ENCODE peak calls at places on chromosome 18, in five cellular contexts. One of them, this sample, is unnamed.

GRCh38 chr18:34640273-34640672 is 69.8 kb upstream of the DTNA start:
- DNase-seq in Peyer's patch: no peak
- DNase-seq in foreskin keratinocyte: no peak
- DNase-seq in CD4-positive, CD25-positive, alpha-beta regulatory T cell: no peak
- DNase-seq in breast epithelium: no peak
- DNase-seq in this sample: no peak

GRCh38 chr18:26442139-26442538 is 106.2 kb downstream of the KCTD1 start:
- DNase-seq in Peyer's patch: no peak
- DNase-seq in foreskin keratinocyte: no peak
- DNase-seq in CD4-positive, CD25-positive, alpha-beta regulatory T cell: no peak
- DNase-seq in breast epithelium: no peak
- DNase-seq in this sample: no peak

GRCh38 chr18:77138270-77138669 is 5.7 kb upstream of the MBP start:
- DNase-seq in Peyer's patch: no peak
- DNase-seq in foreskin keratinocyte: no peak
- DNase-seq in CD4-positive, CD25-positive, alpha-beta regulatory T cell: no peak
- DNase-seq in breast epithelium: no peak
- DNase-seq in this sample: no peak

GRCh38 chr18:50161806-50162205 is 33.1 kb downstream of the MYO5B start:
- DNase-seq in Peyer's patch: no peak
- DNase-seq in foreskin keratinocyte: peak
- DNase-seq in CD4-positive, CD25-positive, alpha-beta regulatory T cell: no peak
- DNase-seq in breast epithelium: no peak
- DNase-seq in this sample: no peak

GRCh38 chr18:79732721-79733025 is 53.1 kb downstream of the CTDP1 start:
- DNase-seq in Peyer's patch: no peak
- DNase-seq in foreskin keratinocyte: no peak
- DNase-seq in CD4-positive, CD25-positive, alpha-beta regulatory T cell: peak
- DNase-seq in breast epithelium: no peak
- DNase-seq in this sample: no peak

GRCh38 chr18:79598885-79599175 is 80.8 kb upstream of the CTDP1 start:
- DNase-seq in Peyer's patch: no peak
- DNase-seq in foreskin keratinocyte: no peak
- DNase-seq in CD4-positive, CD25-positive, alpha-beta regulatory T cell: no peak
- DNase-seq in breast epithelium: no peak
- DNase-seq in this sample: no peak

GRCh38 chr18:21484851-21485636 is 115.5 kb downstream of the ESCO1 start:
- DNase-seq in Peyer's patch: no peak
- DNase-seq in foreskin keratinocyte: peak
- DNase-seq in CD4-positive, CD25-positive, alpha-beta regulatory T cell: no peak
- DNase-seq in breast epithelium: no peak
- DNase-seq in this sample: no peak

GRCh38 chr18:9831046-9831722 is 54.6 kb upstream of the TXNDC2 start:
- DNase-seq in Peyer's patch: no peak
- DNase-seq in foreskin keratinocyte: no peak
- DNase-seq in CD4-positive, CD25-positive, alpha-beta regulatory T cell: no peak
- DNase-seq in breast epithelium: no peak
- DNase-seq in this sample: no peak

GRCh38 chr18:58863539-58864145 is 1.0 kb upstream of the ZNF532 start:
- DNase-seq in Peyer's patch: peak
- DNase-seq in foreskin keratinocyte: no peak
- DNase-seq in CD4-positive, CD25-positive, alpha-beta regulatory T cell: peak
- DNase-seq in breast epithelium: no peak
- DNase-seq in this sample: no peak

GRCh38 chr18:79117380-79117779 is 48.2 kb downstream of the ATP9B start:
- DNase-seq in Peyer's patch: no peak
- DNase-seq in foreskin keratinocyte: no peak
- DNase-seq in CD4-positive, CD25-positive, alpha-beta regulatory T cell: no peak
- DNase-seq in breast epithelium: no peak
- DNase-seq in this sample: no peak

GRCh38 chr18:51196116-51196810 is 1.2 kb downstream of the MEX3C start:
- DNase-seq in Peyer's patch: peak
- DNase-seq in foreskin keratinocyte: no peak
- DNase-seq in CD4-positive, CD25-positive, alpha-beta regulatory T cell: peak
- DNase-seq in breast epithelium: no peak
- DNase-seq in this sample: peak

GRCh38 chr18:51196811-51197660 is 445 bp downstream of the MEX3C start:
- DNase-seq in Peyer's patch: peak
- DNase-seq in foreskin keratinocyte: no peak
- DNase-seq in CD4-positive, CD25-positive, alpha-beta regulatory T cell: peak
- DNase-seq in breast epithelium: peak
- DNase-seq in this sample: peak

GRCh38 chr18:51195086-51195601 is 2.3 kb downstream of the MEX3C start:
- DNase-seq in Peyer's patch: no peak
- DNase-seq in foreskin keratinocyte: no peak
- DNase-seq in CD4-positive, CD25-positive, alpha-beta regulatory T cell: no peak
- DNase-seq in breast epithelium: no peak
- DNase-seq in this sample: no peak

GRCh38 chr18:51194604-51195003 is 2.9 kb downstream of the MEX3C start:
- DNase-seq in Peyer's patch: no peak
- DNase-seq in foreskin keratinocyte: no peak
- DNase-seq in CD4-positive, CD25-positive, alpha-beta regulatory T cell: peak
- DNase-seq in breast epithelium: no peak
- DNase-seq in this sample: no peak

DNA sequence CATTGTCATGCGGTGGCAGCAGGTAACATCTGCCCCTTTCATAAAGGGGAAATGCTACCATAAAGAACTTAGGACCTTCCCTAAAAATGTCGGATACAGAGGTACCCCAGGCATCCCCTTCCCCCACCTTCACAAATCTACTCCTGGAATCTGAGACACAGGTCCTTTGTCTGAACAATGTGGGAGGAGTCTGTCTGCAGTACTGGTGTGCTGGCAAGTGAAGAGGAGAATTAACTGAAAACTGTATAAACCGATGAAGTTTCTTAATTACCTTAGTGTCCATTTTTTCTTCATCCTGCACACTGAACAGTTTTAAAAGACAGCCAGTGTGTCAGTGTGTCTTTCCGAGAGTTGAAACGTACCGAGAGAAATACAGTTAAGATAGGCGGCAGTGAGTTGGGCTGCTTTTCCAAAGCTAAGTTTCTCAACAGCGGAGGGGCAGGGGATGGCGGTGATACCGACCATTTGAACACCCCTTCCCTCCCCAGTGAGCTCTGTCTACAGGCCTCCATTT is 1.8 kb downstream of the MEX3C start:
- DNase-seq in Peyer's patch: peak
- DNase-seq in foreskin keratinocyte: peak
- DNase-seq in CD4-positive, CD25-positive, alpha-beta regulatory T cell: peak
- DNase-seq in breast epithelium: no peak
- DNase-seq in this sample: peak
- H3K27ac ChIP-seq in Peyer's patch: peak
- H3K27ac ChIP-seq in foreskin keratinocyte: peak
- H3K27ac ChIP-seq in CD4-positive, CD25-positive, alpha-beta regulatory T cell: peak
- H3K27ac ChIP-seq in breast epithelium: peak
- H3K27ac ChIP-seq in this sample: peak

DNA sequence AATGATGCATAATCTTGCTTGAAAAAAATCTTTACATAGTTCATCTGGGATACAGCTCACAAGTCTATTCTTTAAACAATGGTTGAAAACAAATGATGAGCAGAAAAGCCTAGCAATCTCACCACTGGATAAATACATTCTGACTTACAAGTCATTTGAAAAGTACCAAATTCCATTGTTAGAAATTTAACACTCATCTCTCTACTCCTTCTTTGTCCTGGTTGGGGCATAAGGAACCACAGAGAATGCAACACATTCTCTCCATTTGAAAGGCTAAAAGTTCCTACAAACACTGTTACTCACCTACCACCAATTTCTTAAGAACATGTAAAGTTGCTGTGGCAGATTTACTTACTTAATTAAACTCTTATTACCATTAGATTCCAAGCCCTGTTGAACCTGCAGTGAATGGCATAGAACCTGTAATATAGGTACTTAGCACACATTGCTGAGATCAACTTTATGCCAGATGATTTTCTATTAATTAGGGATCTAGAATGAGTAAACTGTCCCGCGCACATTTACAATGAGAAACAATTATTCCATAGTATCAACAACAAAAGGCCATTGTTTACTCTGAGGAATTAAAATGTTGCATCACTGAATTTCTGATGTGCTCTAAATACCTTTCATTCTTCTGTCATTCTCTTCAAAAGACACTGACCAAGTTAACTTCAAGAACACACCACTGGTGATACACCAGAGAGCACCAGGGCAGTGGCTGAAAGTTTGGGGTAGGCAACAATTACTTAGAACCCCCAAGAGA is 69.6 kb downstream of the CABYR start:
- DNase-seq in Peyer's patch: no peak
- DNase-seq in foreskin keratinocyte: peak
- DNase-seq in CD4-positive, CD25-positive, alpha-beta regulatory T cell: no peak
- DNase-seq in breast epithelium: no peak
- DNase-seq in this sample: no peak
- H3K27ac ChIP-seq in Peyer's patch: no peak
- H3K27ac ChIP-seq in foreskin keratinocyte: no peak
- H3K27ac ChIP-seq in CD4-positive, CD25-positive, alpha-beta regulatory T cell: no peak
- H3K27ac ChIP-seq in breast epithelium: no peak
- H3K27ac ChIP-seq in this sample: no peak

GRCh38 chr18:45783097-45784075 is 42.1 kb upstream of the SIGLEC15 start:
- DNase-seq in Peyer's patch: no peak
- DNase-seq in foreskin keratinocyte: peak
- DNase-seq in CD4-positive, CD25-positive, alpha-beta regulatory T cell: no peak
- DNase-seq in breast epithelium: no peak
- DNase-seq in this sample: no peak
- H3K27ac ChIP-seq in Peyer's patch: no peak
- H3K27ac ChIP-seq in foreskin keratinocyte: no peak
- H3K27ac ChIP-seq in CD4-positive, CD25-positive, alpha-beta regulatory T cell: no peak
- H3K27ac ChIP-seq in breast epithelium: peak
- H3K27ac ChIP-seq in this sample: no peak

DNA sequence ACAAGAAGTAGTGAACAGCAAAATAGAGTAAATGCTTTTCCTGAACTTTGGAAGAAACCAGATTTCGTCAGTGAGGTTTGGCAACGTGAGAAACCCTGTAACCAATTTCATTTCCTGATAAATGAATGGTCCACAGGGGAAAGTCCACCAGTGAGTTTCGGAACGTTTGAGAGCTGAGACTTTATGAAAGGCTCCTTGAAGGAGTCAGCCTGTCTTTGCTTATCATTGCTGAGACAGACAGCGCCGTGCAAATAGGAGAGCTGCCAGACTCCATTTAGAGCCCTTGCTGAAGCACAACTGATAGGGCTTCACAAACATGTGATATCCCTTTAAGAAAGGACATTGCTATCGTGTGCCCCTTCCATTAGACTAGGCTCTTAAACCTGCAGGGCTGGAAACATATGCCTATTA is 121.8 kb upstream of the SMAD7 start:
- DNase-seq in Peyer's patch: no peak
- DNase-seq in foreskin keratinocyte: no peak
- DNase-seq in CD4-positive, CD25-positive, alpha-beta regulatory T cell: no peak
- DNase-seq in breast epithelium: no peak
- DNase-seq in this sample: no peak
- H3K27ac ChIP-seq in Peyer's patch: peak
- H3K27ac ChIP-seq in foreskin keratinocyte: no peak
- H3K27ac ChIP-seq in CD4-positive, CD25-positive, alpha-beta regulatory T cell: no peak
- H3K27ac ChIP-seq in breast epithelium: no peak
- H3K27ac ChIP-seq in this sample: no peak

GRCh38 chr18:44637210-44638051 is 43.3 kb upstream of the SETBP1 start:
- DNase-seq in Peyer's patch: no peak
- DNase-seq in foreskin keratinocyte: peak
- DNase-seq in CD4-positive, CD25-positive, alpha-beta regulatory T cell: no peak
- DNase-seq in breast epithelium: no peak
- DNase-seq in this sample: no peak

GRCh38 chr18:44638141-44638540 is 42.5 kb upstream of the SETBP1 start:
- DNase-seq in Peyer's patch: no peak
- DNase-seq in foreskin keratinocyte: no peak
- DNase-seq in CD4-positive, CD25-positive, alpha-beta regulatory T cell: no peak
- DNase-seq in breast epithelium: no peak
- DNase-seq in this sample: no peak

GRCh38 chr18:44638811-44639210 is 41.9 kb upstream of the SETBP1 start:
- DNase-seq in Peyer's patch: no peak
- DNase-seq in foreskin keratinocyte: peak
- DNase-seq in CD4-positive, CD25-positive, alpha-beta regulatory T cell: no peak
- DNase-seq in breast epithelium: no peak
- DNase-seq in this sample: no peak

DNA sequence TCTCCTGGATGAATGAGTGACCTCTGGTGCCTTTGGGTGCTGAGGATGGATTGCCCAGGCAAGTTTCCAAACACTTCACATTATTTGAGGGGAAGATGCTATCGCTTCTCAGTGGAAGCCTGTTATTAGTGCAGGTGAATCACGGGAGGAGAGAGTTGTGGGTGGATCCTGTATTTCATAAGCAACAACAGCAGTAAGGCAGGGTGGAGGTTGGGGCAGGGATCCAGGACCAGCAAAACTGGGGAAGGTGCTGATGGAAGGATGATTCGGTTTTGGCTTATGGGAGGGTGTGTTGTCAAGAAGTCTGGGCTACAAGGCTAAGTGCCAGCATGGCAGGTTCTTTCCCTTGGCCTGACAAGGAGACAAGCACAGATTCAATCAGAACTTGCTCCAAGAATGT is 37.7 kb upstream of the SETBP1 start:
- DNase-seq in Peyer's patch: no peak
- DNase-seq in foreskin keratinocyte: no peak
- DNase-seq in CD4-positive, CD25-positive, alpha-beta regulatory T cell: no peak
- DNase-seq in breast epithelium: no peak
- DNase-seq in this sample: no peak
- H3K27ac ChIP-seq in Peyer's patch: no peak
- H3K27ac ChIP-seq in foreskin keratinocyte: no peak
- H3K27ac ChIP-seq in CD4-positive, CD25-positive, alpha-beta regulatory T cell: no peak
- H3K27ac ChIP-seq in breast epithelium: no peak
- H3K27ac ChIP-seq in this sample: no peak

GRCh38 chr18:37334494-37335125 is 231.0 kb downstream of the CELF4 start:
- DNase-seq in Peyer's patch: no peak
- DNase-seq in foreskin keratinocyte: peak
- DNase-seq in CD4-positive, CD25-positive, alpha-beta regulatory T cell: no peak
- DNase-seq in breast epithelium: no peak
- DNase-seq in this sample: no peak
- H3K27ac ChIP-seq in Peyer's patch: no peak
- H3K27ac ChIP-seq in foreskin keratinocyte: no peak
- H3K27ac ChIP-seq in CD4-positive, CD25-positive, alpha-beta regulatory T cell: no peak
- H3K27ac ChIP-seq in breast epithelium: no peak
- H3K27ac ChIP-seq in this sample: no peak